ENCODE peak calls at places on chromosome 13, in six cellular contexts. A, R, M, I, U and Z are unnamed samples.
A peak's percentile ranks its signal among the peaks of the same experiment; 100 is the strongest.

GRCh38 chr13:27168086-27168485 is 3.5 kb downstream of the USP12 start:
- DNase-seq in R (no peak), U (no peak), A (no peak), I (no peak), M (no peak), Z (no peak)

GRCh38 chr13:110290153-110290552 is 16.8 kb downstream of the COL4A1 start:
- DNase-seq in I (no peak), M (no peak), U (no peak), R (no peak), A (no peak), Z (no peak)

GRCh38 chr13:102401755-102402154 is at the start of gene FGF14:
- DNase-seq in I (no peak), U (peak; percentile 10), A (no peak), R (no peak), M (no peak), Z (no peak)

GRCh38 chr13:47215741-47216140 is 318.9 kb upstream of the HTR2A start:
- DNase-seq in I (peak; percentile 39), A (no peak), U (no peak), M (peak; percentile 86), R (no peak), Z (no peak)

GRCh38 chr13:44921931-44922758 is 67.1 kb downstream of the NUFIP1 start:
- DNase-seq in U (no peak), M (peak; percentile 91), R (no peak), A (peak; percentile 29), I (no peak), Z (peak; percentile 65)

GRCh38 chr13:74931698-74932433 is 550.1 kb downstream of the TBC1D4 start:
- DNase-seq in I (no peak), R (no peak), M (no peak), U (no peak), A (no peak), Z (no peak)

GRCh38 chr13:98105929-98106336 is 37.0 kb upstream of the FARP1 start:
- DNase-seq in U (no peak), A (no peak), R (no peak), M (peak; percentile 23), I (no peak), Z (peak; percentile 77)

GRCh38 chr13:76009491-76009890 is 373.4 kb downstream of the LMO7 start:
- DNase-seq in I (no peak), R (no peak), A (no peak), M (peak; percentile 66), U (no peak), Z (no peak)

GRCh38 chr13:107124129-107124718 is 556.3 kb upstream of the ARGLU1 start:
- DNase-seq in A (no peak), R (peak; percentile 25), M (peak; percentile 45), I (peak; percentile 46), U (peak; percentile 31), Z (peak; percentile 38)

GRCh38 chr13:114275309-114275708 is 6.1 kb upstream of the UPF3A start:
- DNase-seq in U (no peak), I (no peak), A (no peak), M (no peak), R (no peak), Z (no peak)

GRCh38 chr13:32905864-32906180 is 110.4 kb upstream of the KL start:
- DNase-seq in R (peak; percentile 14), A (no peak), M (no peak), I (no peak), U (no peak), Z (no peak)

GRCh38 chr13:29991343-29991742 is 140.9 kb upstream of the UBL3 start:
- DNase-seq in I (no peak), R (no peak), M (peak; percentile 82), A (no peak), U (no peak), Z (no peak)

GRCh38 chr13:98606296-98606695 is 29.4 kb upstream of the STK24 start:
- DNase-seq in U (peak; percentile 37), I (peak; percentile 41), A (no peak), R (no peak), M (no peak), Z (no peak)

GRCh38 chr13:51623473-51623872 is 39.2 kb downstream of the WDFY2 start:
- DNase-seq in I (no peak), U (no peak), A (no peak), M (no peak), R (no peak), Z (no peak)

GRCh38 chr13:75633285-75633684 is 2.8 kb upstream of the LMO7 start:
- DNase-seq in U (no peak), R (no peak), M (peak; percentile 66), I (no peak), A (no peak), Z (no peak)

GRCh38 chr13:50457430-50458393 is 385.8 kb downstream of the DLEU7 start:
- DNase-seq in M (no peak), R (no peak), A (no peak), I (no peak), U (no peak), Z (no peak)

GRCh38 chr13:67230243-67230773 is at the start of gene PCDH9:
- DNase-seq in M (peak; percentile 89), I (peak; percentile 96), R (peak; percentile 88), U (peak; percentile 96), A (no peak), Z (peak; percentile 97)

GRCh38 chr13:42113478-42113877 is 65.0 kb downstream of the DGKH start:
- DNase-seq in U (no peak), I (no peak), R (no peak), A (no peak), M (no peak), Z (no peak)

GRCh38 chr13:74134777-74135305 is 637 bp upstream of the KLF12 start:
- DNase-seq in M (peak; percentile 51), U (peak; percentile 72), A (no peak), R (peak; percentile 74), I (no peak), Z (peak; percentile 79)

GRCh38 chr13:107392205-107392604 is 823.1 kb downstream of the LIG4 start:
- DNase-seq in R (no peak), M (no peak), I (no peak), U (no peak), A (no peak), Z (no peak)

GRCh38 chr13:37348916-37349653 is 243.6 kb upstream of the CSNK1A1L start:
- DNase-seq in I (no peak), U (no peak), R (no peak), A (no peak), M (no peak), Z (no peak)

GRCh38 chr13:20989883-20990282 is 71.5 kb downstream of the LATS2 start:
- DNase-seq in R (no peak), I (no peak), U (no peak), M (no peak), A (no peak), Z (no peak)

GRCh38 chr13:79625517-79625916 is 144.6 kb downstream of the NDFIP2 start:
- DNase-seq in U (no peak), A (no peak), M (no peak), R (no peak), I (no peak), Z (no peak)
- TF ChIP-seq EZH2 in U (no peak), A (no peak), M (no peak), R (no peak), I (no peak), Z (no peak)

GRCh38 chr13:38970380-38971051 is 20.1 kb downstream of the STOML3 start:
- DNase-seq in U (no peak), A (no peak), R (no peak), M (no peak), I (peak; percentile 42), Z (no peak)
- TF ChIP-seq CTCF in U (peak; percentile 36), A (no peak), R (no peak), M (peak; percentile 26), I (peak; percentile 57), Z (peak; percentile 26)

GRCh38 chr13:80371840-80372509 is 31.0 kb upstream of the SPRY2 start:
- DNase-seq in U (no peak), I (no peak), A (no peak), M (no peak), R (no peak), Z (no peak)

GRCh38 chr13:80376554-80376953 is 35.6 kb upstream of the SPRY2 start:
- DNase-seq in A (no peak), I (no peak), M (no peak), R (no peak), U (no peak), Z (no peak)

GRCh38 chr13:80379245-80379644 is 38.3 kb upstream of the SPRY2 start:
- DNase-seq in R (no peak), U (no peak), I (no peak), A (no peak), M (peak; percentile 85), Z (peak; percentile 14)

DNA sequence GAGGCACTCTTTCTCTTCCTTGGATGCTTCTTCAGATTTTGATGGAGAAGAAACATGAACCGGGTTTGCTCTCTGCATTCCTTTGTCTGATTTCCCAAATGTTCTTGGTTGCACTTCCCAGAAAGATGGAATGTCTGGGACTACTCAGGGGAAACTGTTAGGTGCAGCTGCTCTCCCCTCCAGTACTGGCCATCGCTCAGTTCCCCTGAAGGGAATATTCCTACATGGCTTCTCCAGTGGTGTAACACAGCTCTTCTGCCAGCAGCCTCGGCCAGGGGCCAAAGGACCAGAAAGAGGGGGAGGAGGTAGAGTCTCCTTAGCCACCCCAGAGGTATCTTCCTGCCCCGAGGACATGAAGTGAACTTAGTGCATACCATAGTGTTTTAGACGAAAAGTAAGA is 33.5 kb upstream of the SPRY2 start:
- DNase-seq in R (no peak), U (no peak), I (no peak), M (no peak), A (no peak), Z (no peak)
- TF ChIP-seq EZH2phosphoT487 in R (no peak), U (no peak), I (no peak), M (no peak), A (no peak), Z (no peak)

GRCh38 chr13:113050856-113051431 is 54.6 kb upstream of the F7 start:
- DNase-seq in A (no peak), I (peak; percentile 48), M (no peak), U (no peak), R (no peak), Z (no peak)

GRCh38 chr13:113051641-113052040 is 54.0 kb upstream of the F7 start:
- DNase-seq in I (no peak), R (no peak), A (no peak), U (no peak), M (no peak), Z (no peak)

GRCh38 chr13:113048766-113049165 is 56.8 kb upstream of the F7 start:
- DNase-seq in M (no peak), U (no peak), A (no peak), I (no peak), R (no peak), Z (no peak)

GRCh38 chr13:113049521-113049941 is 56.1 kb upstream of the F7 start:
- DNase-seq in M (no peak), U (no peak), A (no peak), R (no peak), I (no peak), Z (no peak)

DNA sequence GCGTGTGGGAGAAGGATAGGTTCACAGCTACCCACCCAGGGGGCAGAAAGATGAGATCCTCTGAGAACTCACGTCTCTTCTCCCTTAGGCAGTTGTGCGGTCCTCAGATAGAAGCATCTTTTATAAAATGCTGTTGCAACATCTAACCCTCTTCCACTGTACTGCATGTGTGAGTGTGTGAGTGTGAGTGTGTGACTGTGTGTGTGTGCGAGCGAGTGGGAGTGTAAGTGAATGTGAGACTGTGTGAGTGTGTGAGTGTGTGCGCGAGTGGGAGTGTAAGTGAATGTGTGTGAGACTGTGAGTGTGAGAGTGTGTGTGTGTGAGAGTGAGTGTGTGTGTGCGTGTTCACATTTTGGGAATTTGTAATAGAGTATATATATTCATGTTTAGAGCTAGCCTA is 55.6 kb upstream of the F7 start:
- DNase-seq in R (no peak), I (no peak), M (no peak), A (no peak), U (no peak), Z (no peak)
- TF ChIP-seq EZH2 in R (no peak), I (no peak), M (no peak), A (no peak), U (no peak), Z (no peak)